ENCODE peak calls at places on chromosomes 11 and 22, in four cellular contexts. I is heart right ventricle, U is PC-3, F is brain microvascular endothelial cell. Z is an unnamed sample.

GRCh38 chr22:43152355-43153071 is 1.2 kb downstream of the TSPO start:
- DNase-seq in I (peak), U (peak), F (no peak), Z (peak)

GRCh38 chr11:65892661-65893317 is 2.3 kb downstream of the CCDC85B start:
- DNase-seq in I (no peak), U (peak), F (no peak), Z (no peak)

GRCh38 chr11:62611705-62612365 is 740 bp downstream of the EML3 start:
- DNase-seq in I (peak), U (peak), F (no peak), Z (no peak)

GRCh38 chr11:44563716-44564115 is 1.7 kb upstream of the CD82 start:
- DNase-seq in I (no peak), U (no peak), F (peak), Z (no peak)

GRCh38 chr22:50439314-50440250 is 35.3 kb downstream of the SBF1 start:
- DNase-seq in I (no peak), U (no peak), F (no peak), Z (no peak)

GRCh38 chr11:32809313-32809712 is 14.9 kb upstream of the CCDC73 start:
- DNase-seq in I (peak), U (peak), F (peak), Z (peak)

GRCh38 chr11:67373916-67374570 is 645 bp upstream of the CLCF1 start:
- DNase-seq in I (peak), U (peak), F (peak), Z (peak)

GRCh38 chr11:113006916-113007445 is 45.8 kb downstream of the NCAM1 start:
- DNase-seq in I (no peak), U (no peak), F (no peak), Z (no peak)

GRCh38 chr11:130145975-130146776 is 13.4 kb upstream of the ST14 start:
- DNase-seq in I (peak), U (peak), F (no peak), Z (peak)

GRCh38 chr11:18027475-18027874 is 14.6 kb upstream of the SERGEF start:
- DNase-seq in I (no peak), U (no peak), F (no peak), Z (no peak)

GRCh38 chr11:133386852-133387251 is 145.4 kb downstream of the OPCML start:
- DNase-seq in I (no peak), U (no peak), F (no peak), Z (no peak)

GRCh38 chr11:102757823-102758549 is 22.4 kb downstream of the MMP10 start:
- DNase-seq in I (no peak), U (peak), F (peak), Z (peak)

GRCh38 chr11:57324154-57324885 is 432 bp downstream of the TNKS1BP1 start:
- DNase-seq in I (peak), U (peak), F (peak), Z (peak)

GRCh38 chr11:15159085-15159484 is 44.4 kb downstream of the INSC start:
- DNase-seq in I (no peak), U (peak), F (peak), Z (peak)

GRCh38 chr11:110311783-110312578 is 15.6 kb upstream of the RDX start:
- DNase-seq in I (no peak), U (peak), F (peak), Z (peak)

GRCh38 chr22:26526165-26526564 is 13.9 kb upstream of the TFIP11 start:
- DNase-seq in I (no peak), U (no peak), F (no peak), Z (no peak)

GRCh38 chr22:30806391-30806861 is 111.8 kb downstream of the OSBP2 start:
- DNase-seq in I (no peak), U (peak), F (peak), Z (peak)
- TF ChIP-seq CTCF in I (no peak), U (no peak), F (peak), Z (no peak)

GRCh38 chr11:63845911-63846310 is 7.0 kb downstream of the MARK2 start:
- DNase-seq in I (no peak), U (no peak), F (no peak), Z (no peak)
- H3K27ac ChIP-seq in I (no peak), U (peak), F (no peak), Z (peak)

GRCh38 chr11:60169264-60169915 is 13.5 kb downstream of the MS4A6A start:
- DNase-seq in I (no peak), U (peak), F (peak), Z (peak)
- TF ChIP-seq CTCF in I (no peak), U (peak), F (peak), Z (peak)

GRCh38 chr11:13550761-13551160 is 55.0 kb upstream of the PTH start:
- DNase-seq in I (no peak), U (no peak), F (no peak), Z (no peak)
- H3K27ac ChIP-seq in I (no peak), U (no peak), F (no peak), Z (no peak)

GRCh38 chr11:2418961-2419360 is 18.4 kb downstream of the TSSC4 start:
- DNase-seq in I (peak), U (no peak), F (no peak), Z (no peak)

GRCh38 chr11:2420502-2421225 is 20.1 kb downstream of the TSSC4 start:
- DNase-seq in I (peak), U (peak), F (peak), Z (peak)

GRCh38 chr11:2421226-2421994 is 20.9 kb downstream of the TSSC4 start:
- DNase-seq in I (peak), U (no peak), F (no peak), Z (no peak)

GRCh38 chr11:2417856-2418705 is 17.5 kb downstream of the TSSC4 start:
- DNase-seq in I (peak), U (no peak), F (no peak), Z (no peak)

DNA sequence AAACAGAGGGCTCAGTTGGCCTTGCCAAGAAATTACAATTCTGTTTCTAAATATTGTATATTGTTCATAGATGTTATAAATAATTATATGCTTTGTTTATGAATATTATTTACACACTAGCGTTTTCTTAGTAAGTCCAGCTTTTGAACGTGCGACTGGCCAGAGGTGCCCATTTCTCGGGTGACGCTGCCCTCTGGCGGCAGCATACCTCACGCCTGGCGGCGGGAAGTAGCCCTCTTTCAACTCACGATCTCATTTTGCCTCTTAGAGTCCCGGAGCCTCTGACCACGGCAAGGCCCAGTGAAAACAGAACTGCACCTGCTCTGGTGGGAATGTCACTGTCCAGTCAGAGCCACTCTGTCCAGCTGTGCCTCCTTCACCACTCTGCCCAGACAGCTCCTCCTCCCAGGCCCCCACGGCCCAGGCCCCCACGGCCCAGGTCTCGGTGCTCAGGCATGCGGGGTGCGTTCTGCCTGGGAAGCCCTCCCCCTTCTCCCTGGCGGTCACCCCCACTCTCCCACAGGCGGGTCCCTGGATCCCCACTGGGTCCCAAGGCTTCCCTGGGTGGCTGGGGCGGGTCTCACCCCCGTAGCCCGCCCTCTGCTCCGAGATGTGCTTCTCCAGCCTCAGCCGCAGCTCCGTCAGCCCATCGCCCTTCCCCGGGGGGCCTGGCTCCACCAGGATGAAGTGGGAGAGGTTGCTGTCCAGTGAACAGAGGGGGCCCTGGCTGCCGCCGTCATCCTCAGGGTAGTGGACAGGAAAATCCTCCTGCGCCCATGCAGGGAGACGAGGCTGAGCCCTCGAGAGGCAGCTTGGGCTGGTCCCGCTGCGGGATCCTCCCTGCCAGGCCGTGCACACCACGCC is 19.3 kb downstream of the TSSC4 start:
- DNase-seq in I (peak), U (peak), F (peak), Z (peak)
- TF ChIP-seq CTCF in I (peak), U (peak), F (peak), Z (peak)

GRCh38 chr22:37611202-37611601 is 2.6 kb downstream of the GGA1 start:
- DNase-seq in I (no peak), U (no peak), F (no peak), Z (no peak)
- H3K27ac ChIP-seq in I (no peak), U (no peak), F (no peak), Z (peak)

GRCh38 chr11:9613118-9613829 is 39.8 kb downstream of the WEE1 start:
- DNase-seq in I (peak), U (peak), F (peak), Z (peak)

GRCh38 chr11:9607511-9607899 is 34.0 kb downstream of the WEE1 start:
- DNase-seq in I (no peak), U (no peak), F (no peak), Z (no peak)

GRCh38 chr11:9609002-9609759 is 35.7 kb downstream of the WEE1 start:
- DNase-seq in I (no peak), U (no peak), F (no peak), Z (no peak)

GRCh38 chr11:9606799-9607510 is 33.5 kb downstream of the WEE1 start:
- DNase-seq in I (no peak), U (peak), F (no peak), Z (no peak)

DNA sequence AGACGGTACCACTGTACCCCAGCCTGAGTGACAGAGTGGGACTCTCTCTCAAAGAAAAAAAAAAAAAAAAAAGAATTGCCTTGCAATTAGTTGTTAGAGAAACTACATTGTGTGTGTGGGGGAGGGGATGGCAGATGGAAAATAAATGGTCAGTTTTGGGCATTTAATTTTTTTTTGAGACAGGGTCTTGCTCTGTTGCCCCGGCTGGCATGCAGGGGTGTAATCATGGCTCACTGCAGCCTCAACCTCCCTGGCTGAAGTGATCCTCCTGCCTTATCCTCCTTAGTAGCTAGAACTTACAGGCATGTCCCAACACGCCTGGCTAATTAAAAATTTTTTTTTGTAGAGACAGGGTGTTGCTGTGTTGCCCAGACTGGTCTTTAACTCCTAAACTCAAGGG is 36.4 kb downstream of the WEE1 start:
- DNase-seq in I (no peak), U (no peak), F (no peak), Z (no peak)
- TF ChIP-seq CTCF in I (no peak), U (no peak), F (no peak), Z (no peak)

DNA sequence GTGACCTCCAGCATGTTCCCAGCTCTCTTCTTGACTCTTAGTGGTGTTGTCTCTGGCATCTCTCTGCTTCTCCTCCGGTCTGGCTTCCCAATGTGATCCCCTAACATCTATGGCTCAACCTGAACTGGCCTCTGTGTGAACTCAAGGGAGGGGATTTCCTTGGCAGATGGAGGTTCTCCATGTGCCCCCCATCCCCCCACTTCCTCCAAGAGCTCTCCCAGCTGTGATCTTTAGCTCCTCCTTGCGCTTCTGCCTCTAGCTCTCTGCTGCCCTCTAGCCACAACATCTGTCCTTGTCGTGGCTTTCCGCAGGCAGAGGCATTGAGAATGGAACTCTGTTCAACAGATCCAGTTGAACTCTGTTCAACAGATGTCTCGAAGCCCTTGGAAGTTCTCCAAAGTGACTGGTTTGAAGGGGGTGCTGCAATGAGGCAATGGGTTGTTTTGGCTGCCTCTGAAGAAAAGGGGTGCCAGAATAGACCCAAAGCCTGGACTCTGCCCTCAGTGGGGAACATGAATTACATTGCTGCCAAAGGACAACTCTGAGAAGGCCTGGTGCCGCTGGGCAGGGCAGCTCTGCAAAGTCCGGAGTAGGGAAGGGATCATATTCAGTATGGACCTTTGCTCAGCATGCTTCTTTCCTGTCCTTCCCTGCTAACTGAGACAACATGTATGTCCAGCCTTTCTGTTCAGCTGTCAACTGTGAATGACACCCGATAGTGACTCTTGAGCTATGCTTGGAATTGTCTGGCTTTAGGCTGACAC is 61.9 kb downstream of the ADM start:
- DNase-seq in I (peak), U (peak), F (peak), Z (peak)
- H3K27ac ChIP-seq in I (peak), U (no peak), F (peak), Z (peak)